ENCODE peak calls at places on chromosomes 2 and 18, in seven cellular contexts. B is HCT116, N is SK-N-SH, Q is HepG2, S is GM12878, C is H1, X is K562. V is an unnamed sample.

GRCh38 chr2:21019000-21019677 is 24.7 kb downstream of the APOB start:
- DNase-seq in B (no peak), N (no peak), Q (no peak), S (no peak), C (no peak), X (no peak), V (no peak)

GRCh38 chr2:127173073-127173472 is 47.0 kb downstream of the CYP27C1 start:
- DNase-seq in B (no peak), N (no peak), Q (no peak), S (no peak), C (no peak), X (no peak), V (no peak)

GRCh38 chr2:69720404-69720803 is 21.5 kb upstream of the ANXA4 start:
- DNase-seq in B (no peak), N (peak; percentile 37), Q (no peak), S (no peak), C (no peak), X (peak; percentile 26), V (no peak)

GRCh38 chr2:20615046-20615465 is 35.8 kb downstream of the HS1BP3 start:
- DNase-seq in B (no peak), N (no peak), Q (no peak), S (no peak), C (no peak), X (no peak), V (no peak)

GRCh38 chr2:160242863-160243552 is 42.9 kb upstream of the ITGB6 start:
- DNase-seq in B (no peak), N (no peak), Q (no peak), S (no peak), C (no peak), X (no peak), V (no peak)

GRCh38 chr2:19982268-19982667 is 7.6 kb downstream of the WDR35 start:
- DNase-seq in B (no peak), N (no peak), Q (peak; percentile 12), S (no peak), C (no peak), X (no peak), V (no peak)

GRCh38 chr2:37985333-37985732 is 60.2 kb downstream of the RMDN2 start:
- DNase-seq in B (no peak), N (no peak), Q (no peak), S (peak; percentile 20), C (no peak), X (no peak), V (no peak)

GRCh38 chr18:22503803-22504202 is 86.1 kb upstream of the CTAGE1 start:
- DNase-seq in B (no peak), N (no peak), Q (no peak), S (no peak), C (no peak), X (no peak), V (no peak)

GRCh38 chr2:85889648-85890281 is 975 bp upstream of the ST3GAL5 start:
- DNase-seq in B (no peak), N (no peak), Q (no peak), S (no peak), C (no peak), X (no peak), V (no peak)

GRCh38 chr2:239322414-239323086 is 78.3 kb downstream of the HDAC4 start:
- DNase-seq in B (no peak), N (peak; percentile 8), Q (no peak), S (no peak), C (peak; percentile 16), X (no peak), V (no peak)

GRCh38 chr2:670637-671036 is 6.6 kb downstream of the TMEM18 start:
- DNase-seq in B (no peak), N (no peak), Q (no peak), S (no peak), C (peak; percentile 37), X (no peak), V (no peak)

GRCh38 chr2:667332-668000 is 9.7 kb downstream of the TMEM18 start:
- DNase-seq in B (peak; percentile 22), N (peak; percentile 76), Q (peak; percentile 58), S (no peak), C (no peak), X (peak; percentile 61), V (peak; percentile 42)

GRCh38 chr2:671072-671471 is 6.1 kb downstream of the TMEM18 start:
- DNase-seq in B (no peak), N (no peak), Q (no peak), S (no peak), C (peak; percentile 20), X (no peak), V (no peak)

GRCh38 chr2:671787-672605 is 5.2 kb downstream of the TMEM18 start:
- DNase-seq in B (no peak), N (no peak), Q (no peak), S (no peak), C (no peak), X (no peak), V (no peak)

GRCh38 chr2:669323-669722 is 7.9 kb downstream of the TMEM18 start:
- DNase-seq in B (no peak), N (no peak), Q (no peak), S (no peak), C (peak; percentile 13), X (no peak), V (no peak)
- TF ChIP-seq JUND in B (no peak), N (no peak), Q (no peak), S (no peak), C (no peak), X (no peak), V (no peak)

GRCh38 chr2:117536139-117536538 is 278.4 kb upstream of the DDX18 start:
- DNase-seq in B (no peak), N (no peak), Q (peak; percentile 16), S (no peak), C (no peak), X (no peak), V (no peak)
- TF ChIP-seq JUND in B (no peak), N (no peak), Q (no peak), S (no peak), C (no peak), X (no peak), V (no peak)

GRCh38 chr18:10142056-10142455 is 228.2 kb downstream of the VAPA start:
- DNase-seq in B (no peak), N (no peak), Q (no peak), S (no peak), C (no peak), X (no peak), V (no peak)

GRCh38 chr18:10141559-10141958 is 227.7 kb downstream of the VAPA start:
- DNase-seq in B (no peak), N (no peak), Q (no peak), S (no peak), C (peak; percentile 35), X (no peak), V (no peak)

GRCh38 chr18:10140928-10141327 is 227.1 kb downstream of the VAPA start:
- DNase-seq in B (no peak), N (no peak), Q (peak; percentile 85), S (no peak), C (peak; percentile 45), X (no peak), V (peak; percentile 36)

GRCh38 chr18:10143601-10144000 is 229.8 kb downstream of the VAPA start:
- DNase-seq in B (no peak), N (no peak), Q (no peak), S (no peak), C (no peak), X (no peak), V (no peak)

GRCh38 chr18:10142496-10143160 is 228.8 kb downstream of the VAPA start:
- DNase-seq in B (no peak), N (no peak), Q (no peak), S (no peak), C (peak; percentile 43), X (no peak), V (no peak)
- TF ChIP-seq JUND in B (no peak), N (no peak), Q (no peak), S (no peak), C (no peak), X (no peak), V (no peak)

GRCh38 chr18:35983147-35983546 is 10.7 kb downstream of the RMP24 start:
- DNase-seq in B (no peak), N (no peak), Q (no peak), S (no peak), C (no peak), X (no peak), V (no peak)

GRCh38 chr18:35983818-35984217 is 11.3 kb downstream of the RMP24 start:
- DNase-seq in B (no peak), N (no peak), Q (no peak), S (no peak), C (no peak), X (no peak), V (no peak)

GRCh38 chr18:35979112-35979511 is 6.6 kb downstream of the RMP24 start:
- DNase-seq in B (no peak), N (no peak), Q (no peak), S (no peak), C (no peak), X (no peak), V (no peak)

DNA sequence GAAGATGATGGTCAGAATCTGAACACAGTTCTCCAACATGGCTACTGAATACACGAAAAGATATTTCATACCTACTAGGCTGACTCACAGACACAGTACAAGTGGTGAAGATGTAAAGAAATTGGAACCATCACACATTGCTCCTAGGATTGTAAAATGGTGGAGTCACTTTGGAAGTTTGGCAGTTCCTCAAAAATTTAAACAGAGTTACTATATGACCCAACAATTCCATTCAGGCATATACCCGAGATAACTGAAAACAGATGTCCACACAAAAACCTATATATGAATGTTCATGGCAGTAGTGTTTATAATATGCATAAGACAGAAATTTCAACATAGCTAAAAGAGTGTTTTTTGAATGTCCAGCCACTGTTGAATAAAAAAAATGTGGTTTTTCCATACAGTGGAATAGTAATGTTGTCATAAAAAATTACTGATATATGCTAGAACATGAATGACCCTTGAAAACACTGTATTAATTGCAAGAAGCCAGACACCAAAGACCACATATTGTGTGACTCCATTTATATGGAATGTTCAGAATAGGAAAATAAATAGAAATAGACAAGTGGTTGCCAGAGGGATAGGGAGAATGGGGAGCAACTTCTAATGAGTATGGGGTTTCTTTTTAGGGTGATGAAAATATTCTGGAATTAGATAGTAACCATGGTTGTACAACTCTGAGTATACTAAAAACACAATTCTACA is 10.1 kb downstream of the RMP24 start:
- DNase-seq in B (no peak), N (no peak), Q (no peak), S (no peak), C (no peak), X (no peak), V (no peak)
- TF ChIP-seq JUND in B (no peak), N (no peak), Q (no peak), S (no peak), C (no peak), X (no peak), V (no peak)

V was measured in T47D.